ENCODE peak calls at places on chromosomes 5 and 9, in ten cellular contexts. One of them, this sample, is unnamed.

GRCh38 chr5:151040211-151040747 is 19.9 kb downstream of the GPX3 start:
- DNase-seq in Peyer's patch: no peak
- DNase-seq in IMR-90: peak; percentile 33
- DNase-seq in AG09309: no peak
- DNase-seq in astrocyte: no peak
- DNase-seq in dorsolateral prefrontal cortex: no peak
- DNase-seq in GM13977: no peak
- DNase-seq in cardiac fibroblast: peak; percentile 53
- DNase-seq in upper lobe of right lung: no peak
- DNase-seq in HFFc6: peak; percentile 21
- DNase-seq in this sample: peak; percentile 60

GRCh38 chr5:1016036-1016435 is 7.4 kb downstream of the NKD2 start:
- DNase-seq in astrocyte: no peak
- DNase-seq in Peyer's patch: no peak
- DNase-seq in upper lobe of right lung: no peak
- DNase-seq in HFFc6: no peak
- DNase-seq in GM13977: no peak
- DNase-seq in IMR-90: no peak
- DNase-seq in dorsolateral prefrontal cortex: peak; percentile 64
- DNase-seq in cardiac fibroblast: no peak
- DNase-seq in AG09309: no peak
- DNase-seq in this sample: no peak

GRCh38 chr5:140023611-140024191 is 19.4 kb downstream of the NRG2 start:
- DNase-seq in upper lobe of right lung: no peak
- DNase-seq in cardiac fibroblast: no peak
- DNase-seq in HFFc6: no peak
- DNase-seq in astrocyte: no peak
- DNase-seq in GM13977: no peak
- DNase-seq in IMR-90: no peak
- DNase-seq in dorsolateral prefrontal cortex: no peak
- DNase-seq in Peyer's patch: no peak
- DNase-seq in AG09309: no peak
- DNase-seq in this sample: no peak

GRCh38 chr9:93086445-93087224 is 9.4 kb upstream of the CARD19 start:
- DNase-seq in GM13977: no peak
- DNase-seq in Peyer's patch: peak; percentile 23
- DNase-seq in dorsolateral prefrontal cortex: no peak
- DNase-seq in upper lobe of right lung: peak; percentile 25
- DNase-seq in HFFc6: no peak
- DNase-seq in astrocyte: no peak
- DNase-seq in IMR-90: no peak
- DNase-seq in AG09309: no peak
- DNase-seq in cardiac fibroblast: no peak
- DNase-seq in this sample: no peak

GRCh38 chr9:137488906-137489305 is 29.8 kb upstream of the NSMF start:
- DNase-seq in AG09309: no peak
- DNase-seq in upper lobe of right lung: peak; percentile 26
- DNase-seq in IMR-90: no peak
- DNase-seq in GM13977: no peak
- DNase-seq in cardiac fibroblast: no peak
- DNase-seq in astrocyte: no peak
- DNase-seq in HFFc6: no peak
- DNase-seq in Peyer's patch: no peak
- DNase-seq in dorsolateral prefrontal cortex: no peak
- DNase-seq in this sample: no peak

GRCh38 chr9:86487222-86487841 is 133.1 kb upstream of the TUT7 start:
- DNase-seq in Peyer's patch: no peak
- DNase-seq in astrocyte: peak; percentile 36
- DNase-seq in GM13977: peak; percentile 46
- DNase-seq in AG09309: peak; percentile 58
- DNase-seq in IMR-90: peak; percentile 76
- DNase-seq in dorsolateral prefrontal cortex: no peak
- DNase-seq in upper lobe of right lung: no peak
- DNase-seq in HFFc6: peak; percentile 66
- DNase-seq in cardiac fibroblast: peak; percentile 77
- DNase-seq in this sample: peak; percentile 64

GRCh38 chr5:42832060-42832459 is 20.4 kb upstream of the SELENOP start:
- DNase-seq in cardiac fibroblast: no peak
- DNase-seq in upper lobe of right lung: no peak
- DNase-seq in dorsolateral prefrontal cortex: no peak
- DNase-seq in GM13977: no peak
- DNase-seq in Peyer's patch: no peak
- DNase-seq in HFFc6: no peak
- DNase-seq in AG09309: no peak
- DNase-seq in IMR-90: no peak
- DNase-seq in astrocyte: no peak
- DNase-seq in this sample: no peak

GRCh38 chr5:1207555-1207954 is 6.2 kb downstream of the SLC6A19 start:
- DNase-seq in upper lobe of right lung: no peak
- DNase-seq in GM13977: no peak
- DNase-seq in HFFc6: no peak
- DNase-seq in Peyer's patch: no peak
- DNase-seq in IMR-90: no peak
- DNase-seq in AG09309: no peak
- DNase-seq in cardiac fibroblast: no peak
- DNase-seq in dorsolateral prefrontal cortex: no peak
- DNase-seq in astrocyte: no peak
- DNase-seq in this sample: no peak

GRCh38 chr9:105620996-105621395 is 41.3 kb upstream of the TAL2 start:
- DNase-seq in IMR-90: no peak
- DNase-seq in Peyer's patch: no peak
- DNase-seq in GM13977: no peak
- DNase-seq in HFFc6: no peak
- DNase-seq in dorsolateral prefrontal cortex: no peak
- DNase-seq in cardiac fibroblast: no peak
- DNase-seq in astrocyte: no peak
- DNase-seq in upper lobe of right lung: no peak
- DNase-seq in AG09309: no peak
- DNase-seq in this sample: no peak

GRCh38 chr9:128382261-128382660 is 11.1 kb downstream of the URM1 start:
- DNase-seq in upper lobe of right lung: no peak
- DNase-seq in IMR-90: no peak
- DNase-seq in dorsolateral prefrontal cortex: peak; percentile 47
- DNase-seq in astrocyte: no peak
- DNase-seq in AG09309: no peak
- DNase-seq in cardiac fibroblast: no peak
- DNase-seq in HFFc6: no peak
- DNase-seq in GM13977: no peak
- DNase-seq in Peyer's patch: no peak
- DNase-seq in this sample: no peak

GRCh38 chr9:127979333-127980055 is 1.3 kb downstream of the EEIG1 start:
- DNase-seq in astrocyte: peak; percentile 7
- DNase-seq in cardiac fibroblast: peak; percentile 57
- DNase-seq in dorsolateral prefrontal cortex: peak; percentile 88
- DNase-seq in Peyer's patch: peak; percentile 79
- DNase-seq in upper lobe of right lung: peak; percentile 80
- DNase-seq in HFFc6: peak; percentile 57
- DNase-seq in GM13977: peak; percentile 74
- DNase-seq in AG09309: no peak
- DNase-seq in IMR-90: peak; percentile 29
- DNase-seq in this sample: peak; percentile 50

GRCh38 chr5:141330299-141331080 is at the start of gene PCDHGA1:
- DNase-seq in IMR-90: peak; percentile 75
- DNase-seq in HFFc6: peak; percentile 52
- DNase-seq in AG09309: peak; percentile 46
- DNase-seq in astrocyte: no peak
- DNase-seq in dorsolateral prefrontal cortex: no peak
- DNase-seq in GM13977: no peak
- DNase-seq in Peyer's patch: no peak
- DNase-seq in upper lobe of right lung: no peak
- DNase-seq in cardiac fibroblast: peak; percentile 75
- DNase-seq in this sample: peak; percentile 60

GRCh38 chr5:57316798-57317327 is 143.0 kb downstream of the GPBP1 start:
- DNase-seq in upper lobe of right lung: no peak
- DNase-seq in dorsolateral prefrontal cortex: no peak
- DNase-seq in GM13977: peak; percentile 12
- DNase-seq in AG09309: peak; percentile 75
- DNase-seq in IMR-90: peak; percentile 100
- DNase-seq in Peyer's patch: no peak
- DNase-seq in astrocyte: peak; percentile 100
- DNase-seq in HFFc6: peak; percentile 75
- DNase-seq in cardiac fibroblast: peak; percentile 97
- DNase-seq in this sample: peak; percentile 85

GRCh38 chr5:138083702-138084101 is at the start of gene WNT8A:
- DNase-seq in upper lobe of right lung: no peak
- DNase-seq in AG09309: no peak
- DNase-seq in dorsolateral prefrontal cortex: no peak
- DNase-seq in astrocyte: no peak
- DNase-seq in Peyer's patch: no peak
- DNase-seq in GM13977: no peak
- DNase-seq in HFFc6: no peak
- DNase-seq in IMR-90: no peak
- DNase-seq in cardiac fibroblast: no peak
- DNase-seq in this sample: no peak

GRCh38 chr5:138078006-138078643 is 5.7 kb upstream of the WNT8A start:
- DNase-seq in upper lobe of right lung: no peak
- DNase-seq in GM13977: no peak
- DNase-seq in HFFc6: no peak
- DNase-seq in IMR-90: no peak
- DNase-seq in astrocyte: no peak
- DNase-seq in dorsolateral prefrontal cortex: no peak
- DNase-seq in Peyer's patch: no peak
- DNase-seq in AG09309: no peak
- DNase-seq in cardiac fibroblast: no peak
- DNase-seq in this sample: no peak

GRCh38 chr5:138077064-138077696 is 6.7 kb upstream of the WNT8A start:
- DNase-seq in astrocyte: peak; percentile 23
- DNase-seq in Peyer's patch: no peak
- DNase-seq in IMR-90: peak; percentile 65
- DNase-seq in GM13977: peak; percentile 73
- DNase-seq in cardiac fibroblast: peak; percentile 79
- DNase-seq in upper lobe of right lung: no peak
- DNase-seq in dorsolateral prefrontal cortex: peak; percentile 59
- DNase-seq in AG09309: peak; percentile 21
- DNase-seq in HFFc6: peak; percentile 54
- DNase-seq in this sample: peak; percentile 82

DNA sequence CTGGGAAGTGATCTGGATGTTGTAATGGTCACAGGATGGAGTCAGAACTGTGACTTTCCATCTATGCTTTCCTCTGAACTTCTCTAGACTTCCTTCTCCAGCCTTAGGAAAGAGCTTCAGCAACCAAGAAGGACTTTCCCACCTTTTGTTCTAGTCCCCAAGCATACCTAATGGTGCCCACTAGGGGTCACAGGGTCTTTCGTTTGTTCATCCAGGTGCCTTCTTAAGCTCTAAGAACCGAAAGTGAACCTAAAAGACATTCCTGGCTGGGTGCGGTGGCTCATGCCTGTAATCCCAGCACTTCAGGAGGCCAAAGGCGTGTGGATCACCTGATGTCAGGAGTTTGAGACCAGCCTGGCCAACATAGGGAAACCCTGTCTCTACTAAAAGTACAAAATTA is 1.8 kb upstream of the WNT8A start:
- DNase-seq in dorsolateral prefrontal cortex: no peak
- DNase-seq in astrocyte: no peak
- DNase-seq in IMR-90: no peak
- DNase-seq in HFFc6: no peak
- DNase-seq in upper lobe of right lung: no peak
- DNase-seq in AG09309: no peak
- DNase-seq in cardiac fibroblast: no peak
- DNase-seq in GM13977: no peak
- DNase-seq in Peyer's patch: no peak
- DNase-seq in this sample: no peak
- TF ChIP-seq CTCF in dorsolateral prefrontal cortex: no peak
- TF ChIP-seq CTCF in astrocyte: no peak
- TF ChIP-seq CTCF in IMR-90: no peak
- TF ChIP-seq CTCF in HFFc6: peak; percentile 17
- TF ChIP-seq CTCF in upper lobe of right lung: no peak
- TF ChIP-seq CTCF in AG09309: no peak
- TF ChIP-seq CTCF in cardiac fibroblast: peak; percentile 2
- TF ChIP-seq CTCF in GM13977: no peak
- TF ChIP-seq CTCF in Peyer's patch: no peak
- TF ChIP-seq CTCF in this sample: no peak

GRCh38 chr9:91089405-91090131 is 272.1 kb downstream of the AUH start:
- DNase-seq in astrocyte: peak; percentile 37
- DNase-seq in Peyer's patch: no peak
- DNase-seq in HFFc6: peak; percentile 49
- DNase-seq in IMR-90: peak; percentile 73
- DNase-seq in GM13977: no peak
- DNase-seq in AG09309: peak; percentile 47
- DNase-seq in dorsolateral prefrontal cortex: no peak
- DNase-seq in cardiac fibroblast: peak; percentile 62
- DNase-seq in upper lobe of right lung: no peak
- DNase-seq in this sample: peak; percentile 67
- TF ChIP-seq CTCF in astrocyte: no peak
- TF ChIP-seq CTCF in Peyer's patch: no peak
- TF ChIP-seq CTCF in HFFc6: peak; percentile 74
- TF ChIP-seq CTCF in IMR-90: peak; percentile 60
- TF ChIP-seq CTCF in GM13977: peak; percentile 49
- TF ChIP-seq CTCF in AG09309: peak; percentile 73
- TF ChIP-seq CTCF in dorsolateral prefrontal cortex: peak; percentile 5
- TF ChIP-seq CTCF in cardiac fibroblast: peak; percentile 52
- TF ChIP-seq CTCF in upper lobe of right lung: peak; percentile 38
- TF ChIP-seq CTCF in this sample: peak; percentile 51

GRCh38 chr5:4579679-4580078 is 560.5 kb upstream of the ADAMTS16 start:
- DNase-seq in Peyer's patch: no peak
- DNase-seq in HFFc6: no peak
- DNase-seq in dorsolateral prefrontal cortex: no peak
- DNase-seq in AG09309: no peak
- DNase-seq in upper lobe of right lung: no peak
- DNase-seq in IMR-90: no peak
- DNase-seq in GM13977: no peak
- DNase-seq in cardiac fibroblast: no peak
- DNase-seq in astrocyte: no peak
- DNase-seq in this sample: no peak

GRCh38 chr5:4581289-4581688 is 558.8 kb upstream of the ADAMTS16 start:
- DNase-seq in IMR-90: no peak
- DNase-seq in dorsolateral prefrontal cortex: no peak
- DNase-seq in HFFc6: no peak
- DNase-seq in upper lobe of right lung: no peak
- DNase-seq in GM13977: no peak
- DNase-seq in astrocyte: no peak
- DNase-seq in Peyer's patch: no peak
- DNase-seq in cardiac fibroblast: no peak
- DNase-seq in AG09309: no peak
- DNase-seq in this sample: no peak

GRCh38 chr5:4580772-4581171 is 559.4 kb upstream of the ADAMTS16 start:
- DNase-seq in Peyer's patch: no peak
- DNase-seq in cardiac fibroblast: no peak
- DNase-seq in astrocyte: no peak
- DNase-seq in upper lobe of right lung: no peak
- DNase-seq in dorsolateral prefrontal cortex: no peak
- DNase-seq in AG09309: no peak
- DNase-seq in HFFc6: no peak
- DNase-seq in IMR-90: no peak
- DNase-seq in GM13977: no peak
- DNase-seq in this sample: no peak

GRCh38 chr5:4584982-4585381 is 555.1 kb upstream of the ADAMTS16 start:
- DNase-seq in upper lobe of right lung: no peak
- DNase-seq in Peyer's patch: no peak
- DNase-seq in cardiac fibroblast: peak; percentile 43
- DNase-seq in HFFc6: no peak
- DNase-seq in astrocyte: peak; percentile 96
- DNase-seq in AG09309: no peak
- DNase-seq in IMR-90: no peak
- DNase-seq in dorsolateral prefrontal cortex: peak; percentile 58
- DNase-seq in GM13977: no peak
- DNase-seq in this sample: peak; percentile 90
- TF ChIP-seq CTCF in upper lobe of right lung: no peak
- TF ChIP-seq CTCF in Peyer's patch: no peak
- TF ChIP-seq CTCF in cardiac fibroblast: no peak
- TF ChIP-seq CTCF in HFFc6: no peak
- TF ChIP-seq CTCF in astrocyte: no peak
- TF ChIP-seq CTCF in AG09309: no peak
- TF ChIP-seq CTCF in IMR-90: no peak
- TF ChIP-seq CTCF in dorsolateral prefrontal cortex: no peak
- TF ChIP-seq CTCF in GM13977: no peak
- TF ChIP-seq CTCF in this sample: no peak

GRCh38 chr5:128695791-128696520 is 157.9 kb upstream of the FBN2 start:
- DNase-seq in upper lobe of right lung: no peak
- DNase-seq in astrocyte: peak; percentile 29
- DNase-seq in GM13977: no peak
- DNase-seq in dorsolateral prefrontal cortex: no peak
- DNase-seq in HFFc6: peak; percentile 12
- DNase-seq in cardiac fibroblast: peak; percentile 4
- DNase-seq in IMR-90: peak; percentile 7
- DNase-seq in AG09309: peak; percentile 14
- DNase-seq in Peyer's patch: no peak
- DNase-seq in this sample: peak; percentile 25
- TF ChIP-seq CTCF in upper lobe of right lung: peak; percentile 10
- TF ChIP-seq CTCF in astrocyte: peak; percentile 42
- TF ChIP-seq CTCF in GM13977: peak; percentile 19
- TF ChIP-seq CTCF in dorsolateral prefrontal cortex: peak; percentile 28
- TF ChIP-seq CTCF in HFFc6: peak; percentile 72
- TF ChIP-seq CTCF in cardiac fibroblast: peak; percentile 25
- TF ChIP-seq CTCF in IMR-90: peak; percentile 30
- TF ChIP-seq CTCF in AG09309: peak; percentile 50
- TF ChIP-seq CTCF in Peyer's patch: no peak
- TF ChIP-seq CTCF in this sample: peak; percentile 27